ENCODE peak calls at places on chromosomes 4 and X, in ten cellular contexts. One of them, this sample, is unnamed. For H3K79me2 and H3K4me1, the result is how much of the 10 kb centered on the place peaks cover.

GRCh38 chrX:103607385-103608304 is at the start of gene TCEAL3:
- DNase-seq in H1: peak
- DNase-seq in MM.1S: no peak
- DNase-seq in keratinocyte: no peak
- DNase-seq in PC-9: no peak
- DNase-seq in fibroblast of lung: peak
- DNase-seq in HCT116: no peak
- DNase-seq in GM23338: peak
- DNase-seq in GM23248: peak
- DNase-seq in mammary epithelial cell: no peak
- DNase-seq in this sample: peak

GRCh38 chrX:107146670-107147069 is 28.0 kb upstream of the RBM41 start:
- DNase-seq in PC-9: peak
- DNase-seq in mammary epithelial cell: peak
- DNase-seq in GM23338: no peak
- DNase-seq in H1: no peak
- DNase-seq in keratinocyte: peak
- DNase-seq in GM23248: peak
- DNase-seq in fibroblast of lung: no peak
- DNase-seq in MM.1S: no peak
- DNase-seq in HCT116: no peak
- DNase-seq in this sample: no peak

GRCh38 chr4:10371869-10372471 is 85.3 kb downstream of the ZNF518B start:
- DNase-seq in GM23248: peak
- DNase-seq in GM23338: peak
- DNase-seq in MM.1S: no peak
- DNase-seq in keratinocyte: no peak
- DNase-seq in PC-9: no peak
- DNase-seq in HCT116: no peak
- DNase-seq in fibroblast of lung: no peak
- DNase-seq in mammary epithelial cell: peak
- DNase-seq in H1: peak
- DNase-seq in this sample: peak

GRCh38 chr4:139887378-139887801 is 221.8 kb downstream of the MGST2 start:
- DNase-seq in keratinocyte: no peak
- DNase-seq in mammary epithelial cell: peak
- DNase-seq in fibroblast of lung: no peak
- DNase-seq in H1: no peak
- DNase-seq in PC-9: no peak
- DNase-seq in MM.1S: no peak
- DNase-seq in GM23248: peak
- DNase-seq in GM23338: no peak
- DNase-seq in HCT116: no peak
- DNase-seq in this sample: no peak

GRCh38 chr4:57109530-57109846 is 697 bp downstream of the IGFBP7 start:
- DNase-seq in MM.1S: no peak
- DNase-seq in HCT116: no peak
- DNase-seq in GM23338: peak
- DNase-seq in fibroblast of lung: no peak
- DNase-seq in keratinocyte: no peak
- DNase-seq in H1: no peak
- DNase-seq in GM23248: peak
- DNase-seq in PC-9: no peak
- DNase-seq in mammary epithelial cell: peak
- DNase-seq in this sample: no peak

GRCh38 chr4:15451181-15451865 is 18.4 kb upstream of the CC2D2A start:
- DNase-seq in HCT116: no peak
- DNase-seq in keratinocyte: no peak
- DNase-seq in PC-9: no peak
- DNase-seq in fibroblast of lung: peak
- DNase-seq in MM.1S: no peak
- DNase-seq in GM23248: peak
- DNase-seq in GM23338: no peak
- DNase-seq in H1: no peak
- DNase-seq in mammary epithelial cell: no peak
- DNase-seq in this sample: no peak

GRCh38 chr4:150063128-150063527 is 15.1 kb upstream of the DCLK2 start:
- DNase-seq in mammary epithelial cell: no peak
- DNase-seq in PC-9: no peak
- DNase-seq in keratinocyte: no peak
- DNase-seq in GM23338: no peak
- DNase-seq in MM.1S: no peak
- DNase-seq in HCT116: no peak
- DNase-seq in GM23248: no peak
- DNase-seq in H1: no peak
- DNase-seq in fibroblast of lung: no peak
- DNase-seq in this sample: no peak

GRCh38 chrX:142576615-142577014 is 371.5 kb upstream of the MAGEC2 start:
- DNase-seq in keratinocyte: no peak
- DNase-seq in GM23338: no peak
- DNase-seq in PC-9: no peak
- DNase-seq in GM23248: no peak
- DNase-seq in fibroblast of lung: no peak
- DNase-seq in mammary epithelial cell: no peak
- DNase-seq in HCT116: no peak
- DNase-seq in H1: no peak
- DNase-seq in MM.1S: no peak
- DNase-seq in this sample: no peak

GRCh38 chr4:88672987-88673386 is 24.6 kb downstream of the NAP1L5 start:
- DNase-seq in GM23338: peak
- DNase-seq in mammary epithelial cell: peak
- DNase-seq in fibroblast of lung: peak
- DNase-seq in GM23248: peak
- DNase-seq in MM.1S: peak
- DNase-seq in PC-9: no peak
- DNase-seq in H1: peak
- DNase-seq in HCT116: no peak
- DNase-seq in keratinocyte: no peak
- DNase-seq in this sample: peak

DNA sequence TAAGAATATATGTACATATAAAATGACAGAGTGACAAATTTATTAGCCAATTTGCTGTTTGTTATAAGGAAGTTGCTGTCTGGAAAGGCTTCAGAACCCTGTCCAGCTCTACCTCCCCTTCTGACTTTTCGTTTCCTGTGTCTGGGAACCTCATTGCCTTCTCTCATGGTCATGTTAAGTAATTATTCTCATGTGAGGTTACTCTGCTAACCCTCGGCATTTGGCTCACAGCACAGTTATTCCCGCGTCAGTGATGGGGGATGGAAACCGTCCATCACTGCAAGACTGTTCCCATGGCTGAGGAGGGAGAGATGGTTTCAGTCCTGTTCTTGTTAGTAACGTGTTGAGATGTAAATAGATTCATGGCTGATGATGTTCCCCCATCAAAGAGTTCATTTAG is 11.9 kb downstream of the EDNRA start:
- DNase-seq in H1: no peak
- DNase-seq in GM23248: peak
- DNase-seq in keratinocyte: no peak
- DNase-seq in MM.1S: no peak
- DNase-seq in GM23338: no peak
- DNase-seq in HCT116: no peak
- DNase-seq in fibroblast of lung: peak
- DNase-seq in mammary epithelial cell: no peak
- DNase-seq in PC-9: no peak
- DNase-seq in this sample: no peak
- H3K27ac ChIP-seq in H1: no peak
- H3K27ac ChIP-seq in GM23248: no peak
- H3K27ac ChIP-seq in keratinocyte: no peak
- H3K27ac ChIP-seq in MM.1S: no peak
- H3K27ac ChIP-seq in GM23338: no peak
- H3K27ac ChIP-seq in HCT116: no peak
- H3K27ac ChIP-seq in fibroblast of lung: no peak
- H3K27ac ChIP-seq in mammary epithelial cell: no peak
- H3K27ac ChIP-seq in PC-9: no peak
- H3K27ac ChIP-seq in this sample: no peak

GRCh38 chr4:182325848-182326255 is 82.7 kb downstream of the TENM3 start:
- DNase-seq in H1: no peak
- DNase-seq in mammary epithelial cell: no peak
- DNase-seq in PC-9: no peak
- DNase-seq in MM.1S: no peak
- DNase-seq in fibroblast of lung: no peak
- DNase-seq in GM23338: no peak
- DNase-seq in HCT116: no peak
- DNase-seq in keratinocyte: no peak
- DNase-seq in GM23248: no peak
- DNase-seq in this sample: no peak

GRCh38 chr4:182320580-182320979 is 77.4 kb downstream of the TENM3 start:
- DNase-seq in MM.1S: no peak
- DNase-seq in H1: no peak
- DNase-seq in PC-9: no peak
- DNase-seq in fibroblast of lung: no peak
- DNase-seq in keratinocyte: no peak
- DNase-seq in GM23338: no peak
- DNase-seq in mammary epithelial cell: no peak
- DNase-seq in GM23248: no peak
- DNase-seq in HCT116: no peak
- DNase-seq in this sample: no peak

GRCh38 chr4:182320092-182320491 is 76.9 kb downstream of the TENM3 start:
- DNase-seq in fibroblast of lung: no peak
- DNase-seq in HCT116: no peak
- DNase-seq in keratinocyte: no peak
- DNase-seq in H1: no peak
- DNase-seq in mammary epithelial cell: no peak
- DNase-seq in MM.1S: no peak
- DNase-seq in GM23248: no peak
- DNase-seq in PC-9: no peak
- DNase-seq in GM23338: no peak
- DNase-seq in this sample: no peak

GRCh38 chr4:182325397-182325796 is 82.2 kb downstream of the TENM3 start:
- DNase-seq in GM23248: no peak
- DNase-seq in keratinocyte: no peak
- DNase-seq in HCT116: no peak
- DNase-seq in MM.1S: no peak
- DNase-seq in H1: no peak
- DNase-seq in mammary epithelial cell: no peak
- DNase-seq in fibroblast of lung: no peak
- DNase-seq in PC-9: no peak
- DNase-seq in GM23338: no peak
- DNase-seq in this sample: no peak

GRCh38 chr4:182324282-182324681 is 81.1 kb downstream of the TENM3 start:
- DNase-seq in PC-9: no peak
- DNase-seq in keratinocyte: no peak
- DNase-seq in MM.1S: no peak
- DNase-seq in mammary epithelial cell: no peak
- DNase-seq in GM23338: no peak
- DNase-seq in GM23248: no peak
- DNase-seq in HCT116: no peak
- DNase-seq in H1: no peak
- DNase-seq in fibroblast of lung: no peak
- DNase-seq in this sample: no peak
- H3K79me2 ChIP-seq in PC-9: under half
- H3K79me2 ChIP-seq in keratinocyte: under half
- H3K79me2 ChIP-seq in MM.1S: under half
- H3K79me2 ChIP-seq in mammary epithelial cell: under half
- H3K79me2 ChIP-seq in GM23338: under half
- H3K79me2 ChIP-seq in GM23248: under half
- H3K79me2 ChIP-seq in HCT116: under half
- H3K79me2 ChIP-seq in H1: under half
- H3K79me2 ChIP-seq in fibroblast of lung: under half
- H3K79me2 ChIP-seq in this sample: under half

GRCh38 chrX:73767017-73767416 is 204.0 kb downstream of the CHIC1 start:
- DNase-seq in PC-9: no peak
- DNase-seq in fibroblast of lung: no peak
- DNase-seq in HCT116: no peak
- DNase-seq in mammary epithelial cell: no peak
- DNase-seq in GM23338: no peak
- DNase-seq in GM23248: no peak
- DNase-seq in MM.1S: peak
- DNase-seq in H1: no peak
- DNase-seq in keratinocyte: no peak
- DNase-seq in this sample: no peak

GRCh38 chrX:73768120-73768519 is 205.1 kb downstream of the CHIC1 start:
- DNase-seq in H1: no peak
- DNase-seq in keratinocyte: no peak
- DNase-seq in GM23338: no peak
- DNase-seq in fibroblast of lung: no peak
- DNase-seq in PC-9: no peak
- DNase-seq in HCT116: no peak
- DNase-seq in MM.1S: no peak
- DNase-seq in mammary epithelial cell: no peak
- DNase-seq in GM23248: no peak
- DNase-seq in this sample: no peak

GRCh38 chrX:73765776-73766465 is 202.9 kb downstream of the CHIC1 start:
- DNase-seq in H1: no peak
- DNase-seq in mammary epithelial cell: no peak
- DNase-seq in keratinocyte: no peak
- DNase-seq in fibroblast of lung: no peak
- DNase-seq in GM23248: no peak
- DNase-seq in MM.1S: peak
- DNase-seq in GM23338: no peak
- DNase-seq in HCT116: no peak
- DNase-seq in PC-9: no peak
- DNase-seq in this sample: peak

DNA sequence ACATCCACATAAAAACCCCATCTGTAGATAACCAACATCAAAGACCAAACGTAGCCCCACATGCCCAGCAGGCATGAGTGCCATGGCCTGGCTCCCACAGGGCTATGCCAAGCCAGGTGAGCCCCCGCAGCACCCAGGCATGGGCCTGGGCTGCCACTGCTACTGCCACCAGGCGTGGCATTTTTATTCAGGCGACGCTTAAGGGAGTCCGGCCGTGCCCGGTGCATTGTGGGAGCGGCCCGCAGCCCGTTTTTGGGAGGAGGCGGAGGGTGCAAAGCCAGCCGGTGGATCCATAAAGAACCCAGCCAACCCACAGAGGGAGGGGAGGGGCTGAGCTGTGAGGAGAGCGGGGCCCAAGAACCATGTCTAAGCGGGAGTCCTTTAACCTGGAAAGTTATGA is 205.9 kb downstream of the CHIC1 start:
- DNase-seq in H1: no peak
- DNase-seq in mammary epithelial cell: no peak
- DNase-seq in PC-9: no peak
- DNase-seq in HCT116: no peak
- DNase-seq in GM23338: no peak
- DNase-seq in keratinocyte: no peak
- DNase-seq in GM23248: no peak
- DNase-seq in fibroblast of lung: no peak
- DNase-seq in MM.1S: no peak
- DNase-seq in this sample: no peak
- H3K4me1 ChIP-seq in H1: under half
- H3K4me1 ChIP-seq in mammary epithelial cell: under half
- H3K4me1 ChIP-seq in PC-9: under half
- H3K4me1 ChIP-seq in HCT116: under half
- H3K4me1 ChIP-seq in GM23338: under half
- H3K4me1 ChIP-seq in keratinocyte: under half
- H3K4me1 ChIP-seq in GM23248: under half
- H3K4me1 ChIP-seq in fibroblast of lung: under half
- H3K4me1 ChIP-seq in MM.1S: under half
- H3K4me1 ChIP-seq in this sample: under half

DNA sequence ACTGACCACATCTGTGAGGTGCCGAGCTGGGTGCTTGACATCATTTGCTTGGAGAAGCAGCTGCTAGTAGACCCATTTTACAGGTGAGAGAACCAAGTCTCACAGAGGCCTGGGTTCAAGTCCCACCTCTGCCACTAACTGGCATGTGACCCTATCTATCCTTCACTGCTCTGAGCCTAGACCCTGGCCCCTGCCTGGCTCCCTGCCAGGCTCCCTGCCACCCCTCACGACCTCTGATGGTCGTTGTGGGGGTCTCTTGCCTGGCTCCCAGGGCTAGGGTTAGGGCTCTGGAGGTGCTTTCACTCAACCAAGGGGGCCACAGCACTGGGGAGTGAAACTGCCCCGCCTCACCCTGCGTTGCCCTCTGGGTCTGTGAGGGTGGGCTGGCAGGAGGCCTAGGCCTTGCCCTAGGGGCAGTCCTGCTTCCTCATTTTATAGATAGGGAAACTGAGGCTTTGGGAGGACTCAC is 7.2 kb upstream of the ADD1 start:
- DNase-seq in MM.1S: no peak
- DNase-seq in GM23338: no peak
- DNase-seq in mammary epithelial cell: no peak
- DNase-seq in PC-9: no peak
- DNase-seq in HCT116: no peak
- DNase-seq in H1: peak
- DNase-seq in fibroblast of lung: no peak
- DNase-seq in keratinocyte: no peak
- DNase-seq in GM23248: no peak
- DNase-seq in this sample: no peak
- H3K27ac ChIP-seq in MM.1S: no peak
- H3K27ac ChIP-seq in GM23338: no peak
- H3K27ac ChIP-seq in mammary epithelial cell: no peak
- H3K27ac ChIP-seq in PC-9: no peak
- H3K27ac ChIP-seq in HCT116: no peak
- H3K27ac ChIP-seq in H1: no peak
- H3K27ac ChIP-seq in fibroblast of lung: no peak
- H3K27ac ChIP-seq in keratinocyte: no peak
- H3K27ac ChIP-seq in GM23248: no peak
- H3K27ac ChIP-seq in this sample: no peak